ENCODE peak calls at places on chromosomes 6 and 20, in four cellular contexts. K is fibroblast of lung, J is tibial artery, O is right lobe of liver. P is an unnamed sample. For H3K4me1, the result is how much of the 10 kb centered on the place peaks cover.

GRCh38 chr6:145199961-145200360 is 535.4 kb downstream of the EPM2A start:
- DNase-seq in J (no peak), O (no peak), K (peak), P (no peak)

GRCh38 chr20:24662286-24662685 is 192.9 kb downstream of the SYNDIG1 start:
- DNase-seq in J (peak), O (no peak), K (no peak), P (no peak)

GRCh38 chr6:132275253-132275970 is 125.9 kb downstream of the MOXD1 start:
- DNase-seq in K (no peak), J (no peak), O (no peak), P (no peak)

GRCh38 chr6:456358-456857 is 64.9 kb downstream of the IRF4 start:
- DNase-seq in J (no peak), K (no peak), O (no peak), P (no peak)

GRCh38 chr6:129353067-129353466 is 356.9 kb downstream of the ARHGAP18 start:
- DNase-seq in K (no peak), J (no peak), O (no peak), P (peak)

GRCh38 chr6:134882426-134883038 is 67.4 kb downstream of the ALDH8A1 start:
- DNase-seq in K (peak), J (peak), O (peak), P (peak)

GRCh38 chr6:26031595-26032386 is 55.4 kb upstream of the HFE start:
- DNase-seq in K (peak), J (peak), O (peak), P (peak)

GRCh38 chr20:59939052-59939878 is 840 bp downstream of the PPP1R3D start:
- DNase-seq in K (peak), J (peak), O (peak), P (peak)

GRCh38 chr6:168988801-168989200 is 264.8 kb downstream of the THBS2 start:
- DNase-seq in J (no peak), O (no peak), K (peak), P (peak)

GRCh38 chr6:42118162-42119001 is 24.0 kb downstream of the C6orf132 start:
- DNase-seq in O (peak), J (peak), K (peak), P (peak)

GRCh38 chr6:156781882-156782631 is 4.9 kb downstream of the ARID1B start:
- DNase-seq in O (no peak), K (no peak), J (no peak), P (no peak)

GRCh38 chr20:54502179-54502578 is 26.8 kb downstream of the DOK5 start:
- DNase-seq in K (peak), O (no peak), J (no peak), P (no peak)

GRCh38 chr20:43682446-43682845 is 15.5 kb downstream of the MYBL2 start:
- DNase-seq in J (no peak), K (no peak), O (no peak), P (no peak)

GRCh38 chr6:120141601-120142000 is 792.0 kb upstream of the MAN1A1 start:
- DNase-seq in K (no peak), J (peak), O (no peak), P (no peak)

GRCh38 chr6:16639689-16640480 is 121.4 kb downstream of the ATXN1 start:
- DNase-seq in O (no peak), K (peak), J (no peak), P (no peak)

GRCh38 chr6:7590918-7591302 is 912 bp downstream of the SNRNP48 start:
- DNase-seq in O (peak), K (peak), J (no peak), P (peak)

GRCh38 chr20:42276718-42277117 is 658.5 kb upstream of the CHD6 start:
- DNase-seq in K (no peak), O (no peak), J (no peak), P (no peak)

GRCh38 chr20:57965441-57965840 is 255.6 kb upstream of the PMEPA1 start:
- DNase-seq in O (no peak), J (no peak), K (no peak), P (no peak)

GRCh38 chr20:6008254-6008653 is 45.6 kb downstream of the LRRN4 start:
- DNase-seq in O (peak), K (peak), J (peak), P (no peak)

GRCh38 chr6:34154668-34155447 is 9.0 kb upstream of the GRM4 start:
- DNase-seq in K (peak), J (peak), O (no peak), P (no peak)

GRCh38 chr6:95431637-95432228 is 145.6 kb upstream of the MANEA start:
- DNase-seq in O (no peak), K (peak), J (no peak), P (no peak)

GRCh38 chr20:14568701-14569100 is 231.3 kb upstream of the FLRT3 start:
- DNase-seq in O (no peak), K (no peak), J (no peak), P (no peak)

GRCh38 chr20:44460795-44461141 is 14.9 kb upstream of the TTPAL start:
- DNase-seq in O (no peak), J (no peak), K (peak), P (peak)

GRCh38 chr6:127954082-127954481 is 53.2 kb upstream of the THEMIS start:
- DNase-seq in J (no peak), K (peak), O (no peak), P (no peak)

GRCh38 chr6:42889815-42890214 is 10.4 kb downstream of the RPL7L1 start:
- DNase-seq in O (no peak), K (peak), J (no peak), P (no peak)

GRCh38 chr6:7496266-7496875 is 45.1 kb upstream of the DSP start:
- DNase-seq in O (no peak), J (no peak), K (no peak), P (no peak)

DNA sequence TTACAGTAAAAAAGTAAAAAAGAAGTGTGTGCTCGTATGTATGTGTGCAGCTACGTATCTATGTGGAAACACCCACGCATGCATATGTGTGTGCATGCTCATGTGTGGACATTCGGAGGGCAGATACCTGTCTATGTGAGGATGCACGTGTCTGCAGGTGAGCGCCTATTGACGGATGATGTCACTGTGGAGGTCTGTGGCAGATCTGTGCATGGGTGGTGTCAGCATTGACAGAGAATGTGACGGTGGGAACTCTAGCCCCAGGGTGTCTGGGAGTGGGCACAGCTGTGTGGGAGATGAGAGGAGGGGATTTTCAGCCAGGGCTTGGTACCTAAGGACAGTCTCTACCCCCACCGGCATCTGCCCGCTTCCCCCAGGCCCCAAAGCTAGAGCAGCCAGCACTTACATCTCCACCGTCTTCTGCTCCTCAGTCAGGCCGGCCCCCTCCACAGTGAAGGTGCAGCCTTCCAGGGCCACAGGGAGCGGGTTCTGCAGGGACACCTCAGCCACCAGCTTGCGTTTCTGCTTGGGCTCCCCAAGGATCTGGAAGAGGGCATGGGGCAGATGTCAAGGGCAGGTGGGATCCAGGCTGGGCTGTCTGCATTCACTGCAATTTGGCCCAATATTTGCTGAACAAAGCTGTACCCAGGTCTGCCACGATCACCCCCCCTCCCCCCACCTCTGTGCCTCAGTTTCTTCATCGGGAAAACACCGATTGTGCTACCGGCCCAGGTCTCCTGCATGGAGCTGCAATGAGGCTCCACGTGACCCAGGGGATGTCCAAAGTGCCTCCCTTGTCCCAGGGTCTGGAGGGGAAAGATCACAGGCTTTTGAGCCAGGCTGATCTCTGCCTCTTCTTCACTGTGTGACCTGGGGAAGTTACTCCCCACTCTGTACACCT is 34.1 kb downstream of the TGM2 start:
- DNase-seq in O (peak), K (no peak), J (peak), P (peak)
- H3K4me1 ChIP-seq in O (under half), K (under half), J (under half), P (under half)

DNA sequence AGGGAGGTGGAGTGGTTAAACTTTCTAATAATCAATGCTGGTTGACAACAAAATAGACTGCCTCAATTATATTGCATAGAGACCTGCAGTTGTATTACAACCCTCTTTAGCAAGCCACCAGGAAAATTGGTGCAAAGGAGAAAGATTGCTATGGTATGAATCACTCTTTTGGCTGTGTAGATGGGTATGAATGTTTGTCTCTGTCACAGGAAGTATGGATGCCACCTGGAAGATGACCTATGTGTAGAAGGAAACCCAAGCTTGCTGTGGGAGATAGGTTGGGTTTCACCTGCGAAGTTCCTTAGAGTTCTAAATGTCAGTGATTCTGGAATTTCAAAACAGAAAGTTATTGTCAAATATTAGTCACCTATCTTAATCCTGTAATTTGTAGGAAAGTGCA is 134.6 kb downstream of the SOBP start:
- DNase-seq in K (peak), J (no peak), O (no peak), P (no peak)
- H3K4me1 ChIP-seq in K (under half), J (under half), O (under half), P (under half)

DNA sequence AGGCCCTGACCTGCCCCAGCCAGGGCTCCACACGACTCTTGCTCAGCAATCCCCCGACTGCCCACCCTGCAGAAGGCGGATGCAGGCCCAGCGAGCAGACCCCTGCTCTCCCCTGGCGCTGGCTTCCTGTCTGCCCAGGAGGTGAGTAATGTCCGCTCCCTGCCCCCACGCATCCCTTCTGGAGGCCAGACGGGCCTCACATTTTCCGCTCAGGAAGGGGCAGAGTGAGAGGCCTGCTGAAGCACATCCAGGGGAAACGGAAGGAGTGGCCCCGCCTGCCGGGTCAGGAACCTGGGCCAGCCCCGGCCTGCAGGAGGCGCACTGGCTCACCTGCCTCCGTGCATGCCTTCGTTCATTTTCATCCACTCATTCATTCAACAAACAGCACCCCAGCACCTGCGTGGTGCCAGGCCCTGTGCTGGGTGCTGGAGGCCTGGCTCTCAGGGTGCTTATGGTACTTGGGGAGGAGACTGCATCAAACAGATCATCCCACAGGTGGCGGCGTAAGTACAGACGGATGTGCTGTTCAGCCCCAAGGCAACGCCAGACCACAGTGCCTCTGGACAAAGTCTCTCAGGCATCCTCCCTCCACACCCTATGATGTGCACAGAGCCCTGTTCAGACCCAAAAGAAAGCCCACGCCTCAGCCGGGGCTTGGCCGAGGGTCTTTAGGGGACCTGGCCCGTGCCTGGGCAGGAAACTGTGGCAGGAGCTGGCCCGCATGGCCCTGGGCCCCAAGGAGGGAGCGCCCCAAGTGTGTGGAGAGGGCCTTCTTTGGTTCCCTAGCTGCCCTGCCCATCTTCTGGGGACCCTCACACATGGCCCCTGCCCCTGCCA is 112.1 kb downstream of the ASXL1 start:
- DNase-seq in K (peak), J (no peak), O (no peak), P (peak)
- H3K4me1 ChIP-seq in K (under half), J (under half), O (under half), P (half or more)

DNA sequence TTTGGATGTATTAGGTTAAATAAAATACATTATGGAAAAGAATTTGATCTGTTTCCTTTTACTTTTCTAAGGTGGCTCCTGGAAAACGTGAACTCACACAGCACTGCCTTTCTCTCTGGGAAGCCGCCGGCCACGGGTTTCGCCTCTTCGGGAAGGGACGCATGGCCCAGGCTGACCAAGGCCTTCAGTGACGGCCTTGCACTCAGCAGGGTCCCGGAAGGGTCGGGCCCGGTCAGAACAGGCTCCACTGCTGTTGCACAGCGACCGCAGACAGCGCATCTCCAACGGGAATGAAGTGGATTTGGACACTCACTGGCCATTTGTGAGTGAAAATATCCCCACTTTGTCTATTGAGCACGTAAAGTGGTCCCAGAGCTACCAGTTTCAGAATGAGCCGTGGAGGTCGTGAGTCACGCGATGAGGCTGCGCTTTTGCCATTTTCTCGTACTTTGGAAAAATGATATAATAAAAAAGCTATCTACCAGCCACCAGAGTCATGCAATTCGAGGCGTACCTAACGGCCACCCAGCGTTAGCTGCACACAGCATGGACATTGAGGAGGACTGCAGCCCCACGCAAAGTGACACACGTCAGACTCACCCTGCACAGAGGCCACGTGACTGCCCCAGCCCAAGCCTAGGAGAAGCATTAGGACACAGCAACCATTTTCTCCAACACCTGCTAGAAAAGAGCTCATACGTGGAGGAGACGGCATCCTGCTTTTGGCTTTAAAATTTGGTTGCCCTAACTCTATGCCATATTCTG is 244.3 kb downstream of the TTLL2 start:
- DNase-seq in J (no peak), K (no peak), O (no peak), P (no peak)
- H3K4me1 ChIP-seq in J (under half), K (under half), O (under half), P (under half)

GRCh38 chr20:9507544-9508239 is 6.7 kb upstream of the LAMP5 start:
- DNase-seq in O (no peak), K (no peak), J (no peak), P (no peak)

GRCh38 chr20:9506337-9506821 is 8.0 kb upstream of the LAMP5 start:
- DNase-seq in K (no peak), J (no peak), O (no peak), P (no peak)

GRCh38 chr20:9508240-9508661 is 6.1 kb upstream of the LAMP5 start:
- DNase-seq in K (no peak), J (no peak), O (no peak), P (no peak)

GRCh38 chr20:9508696-9509178 is 5.7 kb upstream of the LAMP5 start:
- DNase-seq in J (no peak), K (no peak), O (no peak), P (no peak)

GRCh38 chr20:9506964-9507369 is 7.4 kb upstream of the LAMP5 start:
- DNase-seq in O (no peak), K (no peak), J (no peak), P (no peak)
- H3K4me1 ChIP-seq in O (under half), K (under half), J (under half), P (under half)

GRCh38 chr20:62638055-62638570 is 4.2 kb upstream of the SLCO4A1 start:
- DNase-seq in K (no peak), J (no peak), O (no peak), P (no peak)
- H3K4me1 ChIP-seq in K (under half), J (under half), O (under half), P (under half)